ENCODE peak calls at places on chromosomes 1 and 21, in nine cellular contexts. X is CD8-positive, alpha-beta memory T cell; E is keratinocyte; W is mammary epithelial cell; N is A549; K is lower lobe of right lung; L is cardiac muscle cell; B is adrenal gland; J is transverse colon. H is an unnamed sample. For H3K4me1 and H3K9me3, the result is how much of the 10 kb centered on the place peaks cover.

GRCh38 chr1:231993968-231994455 is 367.4 kb downstream of the DISC1 start:
- DNase-seq in X (no peak), E (no peak), W (peak), N (no peak), K (no peak), L (no peak), B (no peak), J (no peak), H (no peak)

GRCh38 chr1:149916193-149916926 is 1.3 kb downstream of the SV2A start:
- DNase-seq in X (no peak), E (no peak), W (no peak), N (no peak), K (no peak), L (peak), B (no peak), J (no peak), H (no peak)

GRCh38 chr1:12249181-12249580 is 19.4 kb downstream of the VPS13D start:
- DNase-seq in X (no peak), E (no peak), W (no peak), N (no peak), K (no peak), L (peak), B (no peak), J (no peak), H (no peak)

GRCh38 chr1:13965770-13966398 is 265.9 kb downstream of the PRDM2 start:
- DNase-seq in X (no peak), E (no peak), W (peak), N (peak), K (no peak), L (peak), B (peak), J (peak), H (no peak)

GRCh38 chr1:67257173-67257535 is 50.5 kb upstream of the IL12RB2 start:
- DNase-seq in X (no peak), E (no peak), W (no peak), N (no peak), K (no peak), L (no peak), B (no peak), J (no peak), H (no peak)

GRCh38 chr1:159250817-159251216 is 46.1 kb downstream of the ACKR1 start:
- DNase-seq in X (no peak), E (no peak), W (no peak), N (peak), K (no peak), L (peak), B (no peak), J (no peak), H (no peak)

GRCh38 chr1:90705910-90706309 is 11.2 kb downstream of the BARHL2 start:
- DNase-seq in X (no peak), E (no peak), W (no peak), N (no peak), K (no peak), L (no peak), B (no peak), J (no peak), H (no peak)

GRCh38 chr1:151946366-151946764 is 37.1 kb upstream of the THEM4 start:
- DNase-seq in X (no peak), E (peak), W (peak), N (peak), K (no peak), L (no peak), B (no peak), J (no peak), H (no peak)

GRCh38 chr1:63794927-63795326 is 21.1 kb downstream of the ROR1 start:
- DNase-seq in X (no peak), E (no peak), W (no peak), N (no peak), K (peak), L (peak), B (no peak), J (no peak), H (no peak)

GRCh38 chr21:42218836-42219605 is at the start of gene ABCG1:
- DNase-seq in X (peak), E (no peak), W (peak), N (no peak), K (peak), L (peak), B (peak), J (peak), H (no peak)

GRCh38 chr1:247681288-247681897 is 1.9 kb upstream of the OR13G1 start:
- DNase-seq in X (peak), E (no peak), W (peak), N (peak), K (no peak), L (peak), B (peak), J (peak), H (no peak)

GRCh38 chr1:72178266-72178665 is 104.1 kb downstream of the NEGR1 start:
- DNase-seq in X (no peak), E (no peak), W (peak), N (no peak), K (no peak), L (peak), B (no peak), J (no peak), H (no peak)

GRCh38 chr1:91751281-91751680 is 134.7 kb downstream of the TGFBR3 start:
- DNase-seq in X (no peak), E (no peak), W (no peak), N (no peak), K (no peak), L (no peak), B (peak), J (peak), H (no peak)

GRCh38 chr1:3672971-3673361 is 20.6 kb downstream of the TP73 start:
- DNase-seq in X (no peak), E (no peak), W (no peak), N (no peak), K (no peak), L (no peak), B (no peak), J (no peak), H (no peak)
- H3K4me1 ChIP-seq in X (under half), E (under half), W (under half), N (under half), K (under half), L (under half), B (under half), J (under half), H (under half)

GRCh38 chr21:44271558-44271957 is 9.9 kb upstream of the DNMT3L start:
- DNase-seq in X (no peak), E (no peak), W (no peak), N (no peak), K (no peak), L (no peak), B (no peak), J (no peak), H (no peak)
- H3K9me3 ChIP-seq in X (under half), E (under half), W (under half), N (under half), K (under half), L (under half), B (under half), J (under half), H (under half)

GRCh38 chr1:32902535-32902920 is 1.3 kb upstream of the TMEM54 start:
- DNase-seq in X (no peak), E (no peak), W (no peak), N (no peak), K (no peak), L (no peak), B (no peak), J (no peak), H (no peak)

GRCh38 chr1:32900371-32900955 is 726 bp downstream of the TMEM54 start:
- DNase-seq in X (no peak), E (no peak), W (no peak), N (no peak), K (no peak), L (no peak), B (no peak), J (no peak), H (no peak)

GRCh38 chr1:32903991-32904776 is 3.0 kb upstream of the TMEM54 start:
- DNase-seq in X (no peak), E (no peak), W (no peak), N (no peak), K (no peak), L (no peak), B (no peak), J (peak), H (no peak)

GRCh38 chr1:32900956-32901822 is at the start of gene TMEM54:
- DNase-seq in X (no peak), E (no peak), W (peak), N (no peak), K (peak), L (peak), B (no peak), J (peak), H (no peak)

DNA sequence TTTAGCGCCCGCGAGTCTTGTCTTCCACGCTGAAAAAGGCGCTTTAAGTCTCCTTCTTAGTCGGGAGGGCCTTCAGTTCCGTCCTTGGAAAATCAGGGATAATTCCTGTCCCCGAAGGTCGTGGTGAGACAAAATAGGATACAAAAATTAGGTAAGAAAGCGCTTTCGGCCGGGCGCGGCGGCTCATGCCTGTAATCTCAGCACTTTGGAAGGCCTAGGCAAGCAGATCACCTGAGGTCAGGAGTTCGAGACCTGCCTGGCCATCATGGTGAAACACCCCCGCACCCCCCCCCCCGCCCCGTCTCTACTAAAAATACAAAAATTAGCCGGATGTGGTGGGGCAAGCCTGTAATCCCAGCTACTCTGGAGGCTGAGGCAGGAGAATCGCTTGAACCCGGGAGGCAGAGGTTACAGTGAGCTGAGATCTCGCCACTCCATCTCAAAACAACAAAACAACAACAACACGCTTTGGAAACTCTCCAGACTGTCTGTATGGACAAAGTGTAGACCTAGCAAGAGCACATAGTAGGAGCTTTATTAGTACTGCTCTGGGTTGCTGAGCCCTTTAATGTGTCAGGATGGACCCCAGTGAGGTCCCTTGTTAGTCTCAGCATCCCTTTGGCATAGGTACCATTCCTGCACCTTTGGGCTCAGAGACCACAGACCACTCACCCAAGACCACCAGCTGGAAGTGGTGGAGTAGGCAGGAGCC is 790 bp upstream of the TMEM54 start:
- DNase-seq in X (no peak), E (no peak), W (no peak), N (no peak), K (no peak), L (no peak), B (no peak), J (no peak), H (no peak)
- H3K27ac ChIP-seq in X (peak), E (peak), W (peak), N (peak), K (no peak), L (no peak), B (no peak), J (peak), H (no peak)

GRCh38 chr21:26115346-26115745 is 55.2 kb downstream of the APP start:
- DNase-seq in X (no peak), E (no peak), W (peak), N (peak), K (no peak), L (no peak), B (no peak), J (no peak), H (no peak)

GRCh38 chr21:26116456-26117011 is 54.0 kb downstream of the APP start:
- DNase-seq in X (no peak), E (no peak), W (peak), N (no peak), K (no peak), L (no peak), B (no peak), J (no peak), H (no peak)

GRCh38 chr21:26117972-26118367 is 52.6 kb downstream of the APP start:
- DNase-seq in X (no peak), E (no peak), W (no peak), N (no peak), K (no peak), L (no peak), B (no peak), J (no peak), H (no peak)

GRCh38 chr21:26117324-26117971 is 53.1 kb downstream of the APP start:
- DNase-seq in X (no peak), E (no peak), W (no peak), N (no peak), K (no peak), L (no peak), B (no peak), J (no peak), H (no peak)

GRCh38 chr21:26115899-26116298 is 54.7 kb downstream of the APP start:
- DNase-seq in X (no peak), E (no peak), W (peak), N (peak), K (no peak), L (no peak), B (no peak), J (no peak), H (no peak)
- H3K4me1 ChIP-seq in X (under half), E (under half), W (under half), N (under half), K (under half), L (under half), B (under half), J (under half), H (half or more)

DNA sequence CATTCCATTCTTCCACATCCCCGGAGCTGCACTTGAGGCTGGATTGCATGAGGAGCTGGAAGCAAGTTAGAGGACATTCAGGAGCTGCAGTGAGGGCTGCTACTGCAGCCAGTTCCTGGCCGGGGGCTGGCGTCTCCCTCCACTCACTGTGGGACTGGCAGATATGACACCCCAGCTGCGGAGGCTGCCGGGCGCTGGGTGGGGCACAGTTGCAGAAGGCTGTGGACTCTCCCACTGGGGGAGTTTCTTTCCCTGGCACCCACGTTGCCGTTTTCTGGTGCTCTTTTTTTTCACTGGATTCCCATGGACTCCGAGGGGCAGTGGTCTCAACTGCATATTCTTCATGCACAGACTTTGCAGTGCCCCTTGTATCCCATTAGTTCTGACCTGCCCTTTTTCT is 351.1 kb upstream of the AJAP1 start:
- DNase-seq in X (no peak), E (no peak), W (no peak), N (no peak), K (no peak), L (no peak), B (no peak), J (no peak), H (no peak)
- H3K9me3 ChIP-seq in X (under half), E (under half), W (under half), N (under half), K (under half), L (under half), B (under half), J (under half), H (under half)

DNA sequence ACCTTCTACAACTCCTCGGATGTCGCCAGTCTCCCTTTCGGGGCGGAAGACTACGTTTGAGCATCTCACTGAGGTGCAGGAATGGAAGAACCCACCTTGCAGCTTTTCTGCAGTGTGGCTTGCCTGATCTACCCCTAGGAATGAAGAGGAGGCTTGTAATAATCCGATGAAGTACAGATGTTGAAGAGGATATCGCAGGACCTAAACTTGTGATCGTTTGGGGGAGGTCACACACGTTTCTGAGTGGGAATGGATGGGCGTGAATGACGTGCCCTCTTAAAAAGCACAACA is 465 bp downstream of the MAN1A2 start:
- DNase-seq in X (no peak), E (no peak), W (no peak), N (no peak), K (no peak), L (no peak), B (no peak), J (no peak), H (no peak)
- H3K27ac ChIP-seq in X (peak), E (peak), W (peak), N (peak), K (peak), L (peak), B (peak), J (peak), H (peak)